ENCODE peak calls at places on chromosomes 16 and 17, in ten cellular contexts. One of them, this sample, is unnamed.
A peak's percentile ranks its signal among the peaks of the same experiment; 100 is the strongest.

GRCh38 chr16:50207652-50208051 is 54.5 kb downstream of the TENT4B start:
- DNase-seq in caudate nucleus: no peak
- DNase-seq in ascending aorta: no peak
- DNase-seq in T-cell: no peak
- DNase-seq in epithelial cell of esophagus: no peak
- DNase-seq in NCI-H2171: no peak
- DNase-seq in psoas muscle: no peak
- DNase-seq in stimulated activated naive B cell treated with anti-CD40 and anti-IgM and Interleukin-4, amounts not matched to agents 10 μg/mL and 1 μg/mL and 100 μg/mL, for 72 hours: no peak
- DNase-seq in NCI-H524: no peak
- DNase-seq in stimulated activated CD4-positive, alpha-beta T cell treated with anti-CD3 and anti-CD28 coated beads, Interleukin-2, amount 100 ng/mL, for 24 hours: no peak
- DNase-seq in this sample: no peak

GRCh38 chr17:49836111-49837030 is 11.5 kb downstream of the TAC4 start:
- DNase-seq in caudate nucleus: no peak
- DNase-seq in stimulated activated CD4-positive, alpha-beta T cell treated with anti-CD3 and anti-CD28 coated beads, Interleukin-2, amount 100 ng/mL, for 24 hours: no peak
- DNase-seq in NCI-H524: no peak
- DNase-seq in psoas muscle: no peak
- DNase-seq in ascending aorta: peak; percentile 89
- DNase-seq in stimulated activated naive B cell treated with anti-CD40 and anti-IgM and Interleukin-4, amounts not matched to agents 10 μg/mL and 1 μg/mL and 100 μg/mL, for 72 hours: no peak
- DNase-seq in T-cell: no peak
- DNase-seq in epithelial cell of esophagus: no peak
- DNase-seq in NCI-H2171: no peak
- DNase-seq in this sample: no peak

GRCh38 chr16:71855937-71856662 is 10.3 kb downstream of the ATXN1L start:
- DNase-seq in caudate nucleus: no peak
- DNase-seq in epithelial cell of esophagus: no peak
- DNase-seq in NCI-H2171: no peak
- DNase-seq in NCI-H524: no peak
- DNase-seq in T-cell: peak; percentile 18
- DNase-seq in psoas muscle: no peak
- DNase-seq in stimulated activated CD4-positive, alpha-beta T cell treated with anti-CD3 and anti-CD28 coated beads, Interleukin-2, amount 100 ng/mL, for 24 hours: peak; percentile 28
- DNase-seq in ascending aorta: no peak
- DNase-seq in stimulated activated naive B cell treated with anti-CD40 and anti-IgM and Interleukin-4, amounts not matched to agents 10 μg/mL and 1 μg/mL and 100 μg/mL, for 72 hours: no peak
- DNase-seq in this sample: no peak

GRCh38 chr17:44830359-44831269 is 527 bp upstream of the GJC1 start:
- DNase-seq in caudate nucleus: no peak
- DNase-seq in stimulated activated CD4-positive, alpha-beta T cell treated with anti-CD3 and anti-CD28 coated beads, Interleukin-2, amount 100 ng/mL, for 24 hours: peak; percentile 23
- DNase-seq in ascending aorta: no peak
- DNase-seq in NCI-H524: peak; percentile 18
- DNase-seq in psoas muscle: no peak
- DNase-seq in stimulated activated naive B cell treated with anti-CD40 and anti-IgM and Interleukin-4, amounts not matched to agents 10 μg/mL and 1 μg/mL and 100 μg/mL, for 72 hours: no peak
- DNase-seq in T-cell: no peak
- DNase-seq in NCI-H2171: no peak
- DNase-seq in epithelial cell of esophagus: peak; percentile 45
- DNase-seq in this sample: no peak

GRCh38 chr17:83179811-83180210 is 100.4 kb downstream of the METRNL start:
- DNase-seq in ascending aorta: peak; percentile 55
- DNase-seq in epithelial cell of esophagus: no peak
- DNase-seq in NCI-H2171: no peak
- DNase-seq in psoas muscle: no peak
- DNase-seq in caudate nucleus: no peak
- DNase-seq in stimulated activated naive B cell treated with anti-CD40 and anti-IgM and Interleukin-4, amounts not matched to agents 10 μg/mL and 1 μg/mL and 100 μg/mL, for 72 hours: no peak
- DNase-seq in NCI-H524: no peak
- DNase-seq in stimulated activated CD4-positive, alpha-beta T cell treated with anti-CD3 and anti-CD28 coated beads, Interleukin-2, amount 100 ng/mL, for 24 hours: no peak
- DNase-seq in T-cell: no peak
- DNase-seq in this sample: no peak

GRCh38 chr17:699350-699749 is 15.3 kb downstream of the VPS53 start:
- DNase-seq in NCI-H524: no peak
- DNase-seq in epithelial cell of esophagus: no peak
- DNase-seq in caudate nucleus: no peak
- DNase-seq in T-cell: no peak
- DNase-seq in stimulated activated naive B cell treated with anti-CD40 and anti-IgM and Interleukin-4, amounts not matched to agents 10 μg/mL and 1 μg/mL and 100 μg/mL, for 72 hours: no peak
- DNase-seq in stimulated activated CD4-positive, alpha-beta T cell treated with anti-CD3 and anti-CD28 coated beads, Interleukin-2, amount 100 ng/mL, for 24 hours: no peak
- DNase-seq in NCI-H2171: no peak
- DNase-seq in psoas muscle: no peak
- DNase-seq in ascending aorta: no peak
- DNase-seq in this sample: no peak

GRCh38 chr17:8494506-8495111 is 58.9 kb downstream of the NDEL1 start:
- DNase-seq in NCI-H2171: no peak
- DNase-seq in psoas muscle: no peak
- DNase-seq in T-cell: no peak
- DNase-seq in stimulated activated naive B cell treated with anti-CD40 and anti-IgM and Interleukin-4, amounts not matched to agents 10 μg/mL and 1 μg/mL and 100 μg/mL, for 72 hours: no peak
- DNase-seq in stimulated activated CD4-positive, alpha-beta T cell treated with anti-CD3 and anti-CD28 coated beads, Interleukin-2, amount 100 ng/mL, for 24 hours: no peak
- DNase-seq in epithelial cell of esophagus: no peak
- DNase-seq in ascending aorta: peak; percentile 54
- DNase-seq in caudate nucleus: no peak
- DNase-seq in NCI-H524: no peak
- DNase-seq in this sample: no peak

GRCh38 chr17:17669081-17669850 is 12.0 kb upstream of the RAI1 start:
- DNase-seq in ascending aorta: no peak
- DNase-seq in NCI-H524: peak; percentile 86
- DNase-seq in stimulated activated naive B cell treated with anti-CD40 and anti-IgM and Interleukin-4, amounts not matched to agents 10 μg/mL and 1 μg/mL and 100 μg/mL, for 72 hours: no peak
- DNase-seq in NCI-H2171: no peak
- DNase-seq in caudate nucleus: no peak
- DNase-seq in psoas muscle: no peak
- DNase-seq in epithelial cell of esophagus: no peak
- DNase-seq in stimulated activated CD4-positive, alpha-beta T cell treated with anti-CD3 and anti-CD28 coated beads, Interleukin-2, amount 100 ng/mL, for 24 hours: no peak
- DNase-seq in T-cell: no peak
- DNase-seq in this sample: no peak

GRCh38 chr16:83653785-83654184 is 154.0 kb upstream of the HSBP1 start:
- DNase-seq in epithelial cell of esophagus: peak; percentile 4
- DNase-seq in stimulated activated naive B cell treated with anti-CD40 and anti-IgM and Interleukin-4, amounts not matched to agents 10 μg/mL and 1 μg/mL and 100 μg/mL, for 72 hours: no peak
- DNase-seq in stimulated activated CD4-positive, alpha-beta T cell treated with anti-CD3 and anti-CD28 coated beads, Interleukin-2, amount 100 ng/mL, for 24 hours: no peak
- DNase-seq in NCI-H524: no peak
- DNase-seq in T-cell: no peak
- DNase-seq in NCI-H2171: no peak
- DNase-seq in psoas muscle: no peak
- DNase-seq in ascending aorta: no peak
- DNase-seq in caudate nucleus: no peak
- DNase-seq in this sample: no peak

GRCh38 chr17:63639125-63639524 is 16.9 kb downstream of the MAP3K3 start:
- DNase-seq in stimulated activated CD4-positive, alpha-beta T cell treated with anti-CD3 and anti-CD28 coated beads, Interleukin-2, amount 100 ng/mL, for 24 hours: no peak
- DNase-seq in epithelial cell of esophagus: no peak
- DNase-seq in NCI-H2171: no peak
- DNase-seq in T-cell: no peak
- DNase-seq in stimulated activated naive B cell treated with anti-CD40 and anti-IgM and Interleukin-4, amounts not matched to agents 10 μg/mL and 1 μg/mL and 100 μg/mL, for 72 hours: no peak
- DNase-seq in NCI-H524: no peak
- DNase-seq in psoas muscle: no peak
- DNase-seq in ascending aorta: no peak
- DNase-seq in caudate nucleus: no peak
- DNase-seq in this sample: no peak

GRCh38 chr16:19502395-19503131 is 19.3 kb downstream of the GDE1 start:
- DNase-seq in ascending aorta: peak; percentile 65
- DNase-seq in NCI-H2171: peak; percentile 69
- DNase-seq in stimulated activated CD4-positive, alpha-beta T cell treated with anti-CD3 and anti-CD28 coated beads, Interleukin-2, amount 100 ng/mL, for 24 hours: peak; percentile 81
- DNase-seq in NCI-H524: peak; percentile 81
- DNase-seq in T-cell: peak; percentile 48
- DNase-seq in caudate nucleus: peak; percentile 50
- DNase-seq in epithelial cell of esophagus: peak; percentile 79
- DNase-seq in stimulated activated naive B cell treated with anti-CD40 and anti-IgM and Interleukin-4, amounts not matched to agents 10 μg/mL and 1 μg/mL and 100 μg/mL, for 72 hours: no peak
- DNase-seq in psoas muscle: peak; percentile 54
- DNase-seq in this sample: no peak

GRCh38 chr17:45424769-45425124 is 7.9 kb downstream of the ARHGAP27 start:
- DNase-seq in NCI-H524: no peak
- DNase-seq in stimulated activated CD4-positive, alpha-beta T cell treated with anti-CD3 and anti-CD28 coated beads, Interleukin-2, amount 100 ng/mL, for 24 hours: no peak
- DNase-seq in caudate nucleus: no peak
- DNase-seq in epithelial cell of esophagus: no peak
- DNase-seq in ascending aorta: no peak
- DNase-seq in T-cell: no peak
- DNase-seq in stimulated activated naive B cell treated with anti-CD40 and anti-IgM and Interleukin-4, amounts not matched to agents 10 μg/mL and 1 μg/mL and 100 μg/mL, for 72 hours: no peak
- DNase-seq in NCI-H2171: no peak
- DNase-seq in psoas muscle: no peak
- DNase-seq in this sample: no peak

GRCh38 chr17:77488531-77489238 is 347.9 kb downstream of the SEC14L1 start:
- DNase-seq in caudate nucleus: no peak
- DNase-seq in stimulated activated naive B cell treated with anti-CD40 and anti-IgM and Interleukin-4, amounts not matched to agents 10 μg/mL and 1 μg/mL and 100 μg/mL, for 72 hours: no peak
- DNase-seq in NCI-H524: no peak
- DNase-seq in ascending aorta: no peak
- DNase-seq in psoas muscle: no peak
- DNase-seq in stimulated activated CD4-positive, alpha-beta T cell treated with anti-CD3 and anti-CD28 coated beads, Interleukin-2, amount 100 ng/mL, for 24 hours: no peak
- DNase-seq in NCI-H2171: no peak
- DNase-seq in epithelial cell of esophagus: no peak
- DNase-seq in T-cell: no peak
- DNase-seq in this sample: no peak

GRCh38 chr17:46178550-46179198 is 14.6 kb downstream of the KANSL1 start:
- DNase-seq in caudate nucleus: no peak
- DNase-seq in stimulated activated CD4-positive, alpha-beta T cell treated with anti-CD3 and anti-CD28 coated beads, Interleukin-2, amount 100 ng/mL, for 24 hours: no peak
- DNase-seq in ascending aorta: no peak
- DNase-seq in NCI-H2171: no peak
- DNase-seq in psoas muscle: no peak
- DNase-seq in stimulated activated naive B cell treated with anti-CD40 and anti-IgM and Interleukin-4, amounts not matched to agents 10 μg/mL and 1 μg/mL and 100 μg/mL, for 72 hours: no peak
- DNase-seq in NCI-H524: no peak
- DNase-seq in T-cell: no peak
- DNase-seq in epithelial cell of esophagus: peak; percentile 62
- DNase-seq in this sample: no peak

GRCh38 chr16:83356266-83356665 is 451.5 kb upstream of the HSBP1 start:
- DNase-seq in caudate nucleus: no peak
- DNase-seq in stimulated activated CD4-positive, alpha-beta T cell treated with anti-CD3 and anti-CD28 coated beads, Interleukin-2, amount 100 ng/mL, for 24 hours: no peak
- DNase-seq in epithelial cell of esophagus: peak; percentile 87
- DNase-seq in NCI-H2171: peak; percentile 29
- DNase-seq in ascending aorta: no peak
- DNase-seq in NCI-H524: peak; percentile 80
- DNase-seq in stimulated activated naive B cell treated with anti-CD40 and anti-IgM and Interleukin-4, amounts not matched to agents 10 μg/mL and 1 μg/mL and 100 μg/mL, for 72 hours: peak; percentile 2
- DNase-seq in psoas muscle: no peak
- DNase-seq in T-cell: no peak
- DNase-seq in this sample: no peak

GRCh38 chr17:34606721-34607120 is 27.3 kb downstream of the TMEM132E start:
- DNase-seq in epithelial cell of esophagus: no peak
- DNase-seq in NCI-H524: no peak
- DNase-seq in stimulated activated naive B cell treated with anti-CD40 and anti-IgM and Interleukin-4, amounts not matched to agents 10 μg/mL and 1 μg/mL and 100 μg/mL, for 72 hours: no peak
- DNase-seq in NCI-H2171: no peak
- DNase-seq in stimulated activated CD4-positive, alpha-beta T cell treated with anti-CD3 and anti-CD28 coated beads, Interleukin-2, amount 100 ng/mL, for 24 hours: no peak
- DNase-seq in ascending aorta: no peak
- DNase-seq in T-cell: no peak
- DNase-seq in caudate nucleus: no peak
- DNase-seq in psoas muscle: no peak
- DNase-seq in this sample: no peak

GRCh38 chr17:1713878-1714487 is 3.8 kb upstream of the TLCD2 start:
- DNase-seq in T-cell: no peak
- DNase-seq in stimulated activated CD4-positive, alpha-beta T cell treated with anti-CD3 and anti-CD28 coated beads, Interleukin-2, amount 100 ng/mL, for 24 hours: no peak
- DNase-seq in epithelial cell of esophagus: peak; percentile 64
- DNase-seq in ascending aorta: peak; percentile 62
- DNase-seq in caudate nucleus: no peak
- DNase-seq in psoas muscle: no peak
- DNase-seq in NCI-H2171: peak; percentile 78
- DNase-seq in NCI-H524: peak; percentile 55
- DNase-seq in stimulated activated naive B cell treated with anti-CD40 and anti-IgM and Interleukin-4, amounts not matched to agents 10 μg/mL and 1 μg/mL and 100 μg/mL, for 72 hours: no peak
- DNase-seq in this sample: peak; percentile 1

GRCh38 chr16:52283018-52283417 is 263.9 kb downstream of the TOX3 start:
- DNase-seq in stimulated activated CD4-positive, alpha-beta T cell treated with anti-CD3 and anti-CD28 coated beads, Interleukin-2, amount 100 ng/mL, for 24 hours: no peak
- DNase-seq in caudate nucleus: no peak
- DNase-seq in ascending aorta: no peak
- DNase-seq in psoas muscle: no peak
- DNase-seq in epithelial cell of esophagus: peak; percentile 8
- DNase-seq in NCI-H2171: no peak
- DNase-seq in T-cell: no peak
- DNase-seq in NCI-H524: no peak
- DNase-seq in stimulated activated naive B cell treated with anti-CD40 and anti-IgM and Interleukin-4, amounts not matched to agents 10 μg/mL and 1 μg/mL and 100 μg/mL, for 72 hours: no peak
- DNase-seq in this sample: no peak

GRCh38 chr17:81867123-81867951 is 3.8 kb downstream of the ARHGDIA start:
- DNase-seq in ascending aorta: no peak
- DNase-seq in stimulated activated naive B cell treated with anti-CD40 and anti-IgM and Interleukin-4, amounts not matched to agents 10 μg/mL and 1 μg/mL and 100 μg/mL, for 72 hours: no peak
- DNase-seq in caudate nucleus: no peak
- DNase-seq in T-cell: no peak
- DNase-seq in NCI-H524: peak; percentile 68
- DNase-seq in stimulated activated CD4-positive, alpha-beta T cell treated with anti-CD3 and anti-CD28 coated beads, Interleukin-2, amount 100 ng/mL, for 24 hours: no peak
- DNase-seq in epithelial cell of esophagus: peak; percentile 62
- DNase-seq in psoas muscle: no peak
- DNase-seq in NCI-H2171: no peak
- DNase-seq in this sample: peak; percentile 61

GRCh38 chr16:46883353-46883689 is 841 bp upstream of the GPT2 start:
- DNase-seq in T-cell: no peak
- DNase-seq in ascending aorta: no peak
- DNase-seq in epithelial cell of esophagus: no peak
- DNase-seq in stimulated activated naive B cell treated with anti-CD40 and anti-IgM and Interleukin-4, amounts not matched to agents 10 μg/mL and 1 μg/mL and 100 μg/mL, for 72 hours: no peak
- DNase-seq in stimulated activated CD4-positive, alpha-beta T cell treated with anti-CD3 and anti-CD28 coated beads, Interleukin-2, amount 100 ng/mL, for 24 hours: no peak
- DNase-seq in psoas muscle: no peak
- DNase-seq in NCI-H2171: no peak
- DNase-seq in NCI-H524: no peak
- DNase-seq in caudate nucleus: peak; percentile 65
- DNase-seq in this sample: no peak

GRCh38 chr16:59684911-59685310 is 950.8 kb upstream of the GOT2 start:
- DNase-seq in ascending aorta: no peak
- DNase-seq in caudate nucleus: no peak
- DNase-seq in NCI-H524: no peak
- DNase-seq in NCI-H2171: no peak
- DNase-seq in stimulated activated CD4-positive, alpha-beta T cell treated with anti-CD3 and anti-CD28 coated beads, Interleukin-2, amount 100 ng/mL, for 24 hours: no peak
- DNase-seq in psoas muscle: no peak
- DNase-seq in T-cell: no peak
- DNase-seq in stimulated activated naive B cell treated with anti-CD40 and anti-IgM and Interleukin-4, amounts not matched to agents 10 μg/mL and 1 μg/mL and 100 μg/mL, for 72 hours: no peak
- DNase-seq in epithelial cell of esophagus: peak; percentile 39
- DNase-seq in this sample: no peak

GRCh38 chr16:30656974-30657865 is 1.0 kb upstream of the FBRS start:
- DNase-seq in stimulated activated CD4-positive, alpha-beta T cell treated with anti-CD3 and anti-CD28 coated beads, Interleukin-2, amount 100 ng/mL, for 24 hours: peak; percentile 32
- DNase-seq in stimulated activated naive B cell treated with anti-CD40 and anti-IgM and Interleukin-4, amounts not matched to agents 10 μg/mL and 1 μg/mL and 100 μg/mL, for 72 hours: no peak
- DNase-seq in caudate nucleus: no peak
- DNase-seq in ascending aorta: peak; percentile 71
- DNase-seq in T-cell: no peak
- DNase-seq in epithelial cell of esophagus: no peak
- DNase-seq in NCI-H524: no peak
- DNase-seq in psoas muscle: no peak
- DNase-seq in NCI-H2171: no peak
- DNase-seq in this sample: no peak

GRCh38 chr16:57916735-57917450 is 54.0 kb downstream of the CNGB1 start:
- DNase-seq in caudate nucleus: no peak
- DNase-seq in psoas muscle: no peak
- DNase-seq in NCI-H2171: no peak
- DNase-seq in stimulated activated CD4-positive, alpha-beta T cell treated with anti-CD3 and anti-CD28 coated beads, Interleukin-2, amount 100 ng/mL, for 24 hours: no peak
- DNase-seq in ascending aorta: no peak
- DNase-seq in epithelial cell of esophagus: peak; percentile 79
- DNase-seq in T-cell: no peak
- DNase-seq in stimulated activated naive B cell treated with anti-CD40 and anti-IgM and Interleukin-4, amounts not matched to agents 10 μg/mL and 1 μg/mL and 100 μg/mL, for 72 hours: no peak
- DNase-seq in NCI-H524: no peak
- DNase-seq in this sample: no peak